ENCODE peak calls at places on chromosomes 7 and 10, in nine cellular contexts. E is AG09319; R is HCT116; T is CD4-positive, alpha-beta T cell; Y is body of pancreas; S is WERI-Rb-1; W is coronary artery; J is right lobe of liver; N is A549. O is an unnamed sample.

GRCh38 chr10:48896756-48897437 is 42.7 kb downstream of the LRRC18 start:
- DNase-seq in T (no peak), J (no peak), Y (no peak), R (no peak), W (no peak), E (no peak), N (no peak), S (no peak), O (no peak)

GRCh38 chr7:20404371-20404770 is 73.7 kb downstream of the ITGB8 start:
- DNase-seq in T (no peak), N (no peak), Y (no peak), S (peak), R (no peak), W (no peak), J (no peak), E (no peak), O (no peak)

GRCh38 chr7:130923930-130924329 is 189.9 kb upstream of the KLF14 start:
- DNase-seq in N (no peak), W (no peak), Y (no peak), J (no peak), R (no peak), E (no peak), T (no peak), S (no peak), O (no peak)

GRCh38 chr10:133080683-133081040 is 7.1 kb upstream of the ADGRA1 start:
- DNase-seq in E (no peak), Y (no peak), J (no peak), N (no peak), T (no peak), W (no peak), S (no peak), R (no peak), O (no peak)

GRCh38 chr7:123673752-123674398 is 18.2 kb downstream of the LMOD2 start:
- DNase-seq in E (no peak), W (no peak), R (no peak), S (no peak), Y (no peak), N (no peak), J (no peak), T (no peak), O (no peak)

GRCh38 chr7:11005202-11005601 is 31.5 kb downstream of the PHF14 start:
- DNase-seq in Y (no peak), W (no peak), N (no peak), T (no peak), S (no peak), R (no peak), J (no peak), E (no peak), O (no peak)

GRCh38 chr7:143015926-143016490 is 10.9 kb downstream of the OR9A2 start:
- DNase-seq in T (no peak), N (no peak), J (no peak), R (no peak), W (no peak), E (no peak), Y (no peak), S (no peak), O (no peak)

GRCh38 chr7:13903997-13904396 is 85.5 kb downstream of the ETV1 start:
- DNase-seq in R (no peak), Y (no peak), S (no peak), J (no peak), W (no peak), T (no peak), N (no peak), E (peak), O (no peak)

GRCh38 chr10:12635127-12635541 is 285.8 kb downstream of the CAMK1D start:
- DNase-seq in Y (no peak), W (no peak), R (no peak), J (no peak), N (peak), E (no peak), S (no peak), T (no peak), O (no peak)

GRCh38 chr7:134047675-134048074 is 79.5 kb upstream of the LRGUK start:
- DNase-seq in Y (no peak), N (no peak), W (no peak), J (no peak), S (no peak), T (no peak), R (no peak), E (no peak), O (no peak)

GRCh38 chr7:47536705-47537611 is 45.0 kb downstream of the TNS3 start:
- DNase-seq in J (peak), N (no peak), W (peak), E (peak), T (no peak), Y (peak), R (no peak), S (no peak), O (no peak)

GRCh38 chr7:4725014-4725951 is 43.2 kb downstream of the FOXK1 start:
- DNase-seq in T (peak), N (peak), R (no peak), J (peak), S (peak), W (peak), E (peak), Y (peak), O (no peak)
- TF ChIP-seq CTCF in T (no peak), N (peak), R (no peak), J (no peak), S (no peak), W (no peak), E (peak), Y (no peak), O (no peak)

GRCh38 chr7:1439373-1440363 is 19.6 kb downstream of the MICALL2 start:
- DNase-seq in T (no peak), J (no peak), W (no peak), S (no peak), R (no peak), Y (no peak), N (no peak), E (no peak), O (no peak)
- TF ChIP-seq CTCF in T (no peak), J (no peak), W (no peak), S (peak), R (peak), Y (no peak), N (no peak), E (no peak), O (no peak)

DNA sequence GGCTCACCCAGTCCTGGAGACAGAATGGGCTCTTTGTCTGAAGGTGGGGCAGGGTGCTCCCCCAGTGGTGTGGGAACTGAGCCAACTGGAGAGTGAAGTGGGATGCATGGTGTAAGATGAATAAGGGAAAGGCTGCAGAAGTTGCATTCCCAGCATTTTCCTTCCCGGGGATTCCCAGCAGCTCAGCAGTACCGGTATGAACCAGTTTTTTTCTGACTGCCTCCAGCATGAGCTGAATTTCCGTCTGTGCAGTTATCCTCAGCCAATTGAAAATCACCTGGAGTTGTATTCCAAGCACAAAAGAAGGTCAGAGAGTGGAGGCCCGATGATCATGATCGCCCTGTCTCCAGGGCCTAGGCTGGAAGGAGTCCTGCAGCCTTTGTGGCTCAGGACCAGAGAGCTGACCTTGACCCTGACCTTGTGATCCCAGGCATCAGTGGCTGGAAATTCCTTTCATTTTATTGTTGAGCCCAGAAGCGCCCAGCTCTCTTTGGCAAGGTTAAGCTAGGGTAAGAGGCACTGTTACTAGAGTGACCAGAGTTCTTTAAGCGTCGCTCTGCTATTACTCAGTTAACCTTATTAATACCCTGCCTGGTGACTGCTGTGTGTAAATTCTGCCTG is 33.4 kb downstream of the OGDH start:
- DNase-seq in E (peak), W (peak), N (peak), Y (peak), T (no peak), R (peak), S (peak), J (peak), O (no peak)
- TF ChIP-seq CTCF in E (no peak), W (no peak), N (no peak), Y (no peak), T (no peak), R (no peak), S (no peak), J (no peak), O (no peak)

GRCh38 chr10:122154733-122155366 is 116.2 kb upstream of the BTBD16 start:
- DNase-seq in Y (no peak), R (no peak), E (peak), T (no peak), J (no peak), W (no peak), N (no peak), S (no peak), O (no peak)
- TF ChIP-seq CTCF in Y (no peak), R (no peak), E (no peak), T (no peak), J (no peak), W (no peak), N (no peak), S (no peak), O (no peak)

GRCh38 chr10:33337335-33337854 is 2.9 kb upstream of the NRP1 start:
- DNase-seq in N (peak), J (no peak), W (no peak), T (no peak), S (no peak), E (no peak), R (no peak), Y (peak), O (no peak)
- TF ChIP-seq CTCF in N (no peak), J (no peak), W (no peak), T (no peak), S (no peak), E (peak), R (no peak), Y (no peak), O (no peak)

DNA sequence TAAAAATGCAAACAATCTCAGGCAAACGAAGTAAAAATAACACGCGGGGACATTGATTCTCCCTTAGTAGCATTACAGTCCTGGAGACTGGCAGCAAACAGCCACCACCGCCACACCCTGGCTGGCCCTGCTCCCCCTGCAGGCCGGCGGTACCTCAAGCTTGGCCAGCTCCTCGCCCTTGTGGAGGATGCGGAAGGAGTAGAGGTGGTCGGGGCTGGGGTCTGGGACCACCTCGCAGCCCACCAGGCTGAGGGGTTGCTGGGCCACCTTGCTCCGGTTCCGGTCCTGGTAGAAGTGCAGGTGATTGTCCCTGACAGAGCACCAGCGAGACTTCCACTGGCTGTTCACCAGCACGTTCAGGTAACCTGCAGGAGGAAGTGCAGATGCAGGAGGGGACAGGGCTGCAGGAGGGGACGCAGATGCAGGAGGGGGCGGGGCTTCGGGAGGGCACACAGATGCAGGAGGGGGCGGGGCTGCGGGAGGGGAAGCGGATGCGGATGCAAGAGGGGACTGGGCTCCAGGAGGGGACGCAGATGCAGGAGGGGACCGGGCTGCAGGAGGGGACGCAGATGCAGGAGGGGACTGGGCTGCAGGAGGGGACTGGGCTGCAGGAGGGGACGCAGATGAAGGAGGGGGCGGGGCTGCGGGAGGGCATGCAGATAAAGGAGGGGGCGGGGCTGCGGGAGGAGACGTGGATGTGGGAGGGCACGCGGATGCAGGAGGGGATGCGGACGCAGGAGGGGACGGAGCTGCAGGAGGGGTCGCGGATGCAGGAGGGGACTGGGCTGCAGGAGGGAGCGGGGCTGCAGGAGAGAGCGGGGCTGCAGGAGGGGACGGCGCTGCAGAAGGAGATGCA is 65.7 kb downstream of the VWA2 start:
- DNase-seq in T (peak), W (peak), R (no peak), E (no peak), J (peak), S (peak), N (peak), Y (peak), O (no peak)
- TF ChIP-seq CTCF in T (peak), W (peak), R (peak), E (peak), J (peak), S (peak), N (no peak), Y (peak), O (no peak)

DNA sequence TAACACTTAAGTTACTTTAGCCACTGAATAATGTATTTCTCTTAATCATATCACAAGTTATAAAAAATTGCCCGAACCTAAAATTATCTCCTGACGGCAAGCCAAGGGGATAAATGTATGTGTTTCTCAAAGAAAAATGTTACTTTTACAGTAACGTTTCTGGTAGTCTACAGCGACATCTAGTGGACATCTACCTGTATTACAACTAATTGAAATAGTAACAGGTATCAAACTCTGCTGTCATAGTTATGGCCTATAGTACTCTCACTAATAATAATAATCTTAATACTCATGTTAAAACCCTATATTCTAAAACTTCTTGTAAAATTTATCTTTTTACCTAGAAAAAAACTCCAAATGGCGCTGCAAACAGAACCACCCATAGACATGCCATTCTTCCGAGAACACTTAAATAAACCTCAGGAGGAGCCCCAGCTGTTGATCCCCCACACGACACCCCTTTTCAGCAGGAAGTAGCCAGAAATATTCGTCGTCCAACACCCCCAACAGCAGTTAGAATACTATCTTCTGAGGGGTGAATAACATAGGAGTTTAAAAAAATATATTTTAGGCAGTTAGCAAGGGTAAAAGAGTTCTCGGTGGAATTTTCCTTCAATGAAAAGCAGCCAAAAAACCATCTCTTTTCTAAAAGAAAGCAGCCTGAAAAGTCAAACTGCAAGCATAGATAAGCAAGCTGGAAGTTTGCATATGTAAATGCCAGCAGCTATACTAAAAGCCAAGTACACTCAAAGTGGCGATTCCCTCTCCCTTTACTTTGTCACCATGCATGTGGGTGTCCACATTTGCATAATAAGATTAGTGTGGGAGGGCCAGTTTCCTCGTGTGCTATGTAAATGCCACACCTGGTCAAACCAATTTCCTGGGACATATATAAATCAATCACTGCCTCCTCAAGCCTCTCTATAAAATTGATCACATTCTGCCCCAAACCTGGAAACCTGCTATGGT is 40.5 kb upstream of the ZNF107 start:
- DNase-seq in Y (no peak), S (no peak), E (no peak), T (no peak), R (no peak), J (no peak), N (no peak), W (no peak), O (no peak)
- TF ChIP-seq CTCF in Y (peak), S (peak), E (peak), T (peak), R (peak), J (peak), N (peak), W (peak), O (peak)

O was measured in omental fat pad.